ENCODE peak calls at places on chromosomes 1 and 21, in seven cellular contexts. Q, A, B, Z, J, Y and I are unnamed samples.

GRCh38 chr1:174877208-174877673 is 122.5 kb upstream of the CACYBP start:
- DNase-seq in B (peak; percentile 43), A (no peak), Y (no peak), Q (no peak), Z (peak; percentile 22), J (no peak), I (no peak)

GRCh38 chr21:28136687-28137086 is 856.0 kb downstream of the LTN1 start:
- DNase-seq in Q (no peak), Y (no peak), B (no peak), J (no peak), Z (no peak), A (no peak), I (no peak)

GRCh38 chr1:212641956-212642355 is 33.4 kb downstream of the ATF3 start:
- DNase-seq in Q (no peak), Y (no peak), J (no peak), B (no peak), A (no peak), Z (no peak), I (no peak)

GRCh38 chr1:59029366-59029765 is 245.5 kb upstream of the JUN start:
- DNase-seq in A (no peak), J (no peak), Z (no peak), Q (no peak), Y (no peak), B (no peak), I (no peak)

GRCh38 chr1:152141971-152142584 is 16.9 kb downstream of the RPTN start:
- DNase-seq in Z (peak; percentile 41), J (peak; percentile 45), B (peak; percentile 72), Y (peak; percentile 83), A (peak; percentile 38), Q (peak; percentile 82), I (peak; percentile 44)

GRCh38 chr1:38502772-38503171 is 356.8 kb downstream of the RRAGC start:
- DNase-seq in A (no peak), J (no peak), Q (no peak), Y (no peak), Z (no peak), B (no peak), I (no peak)

GRCh38 chr1:167878372-167879160 is 35.4 kb downstream of the ADCY10 start:
- DNase-seq in Z (no peak), A (no peak), B (no peak), Y (no peak), Q (no peak), J (peak; percentile 17), I (no peak)

GRCh38 chr1:29789221-29789909 is 553.0 kb downstream of the PTPRU start:
- DNase-seq in J (no peak), Q (no peak), Y (no peak), Z (no peak), A (no peak), B (no peak), I (no peak)

GRCh38 chr1:200290010-200290685 is 119.7 kb downstream of the ZNF281 start:
- DNase-seq in Z (no peak), J (peak; percentile 69), Y (no peak), Q (no peak), A (peak; percentile 51), B (no peak), I (no peak)

GRCh38 chr21:37936010-37936785 is 19.9 kb upstream of the KCNJ6 start:
- DNase-seq in J (no peak), A (no peak), B (no peak), Z (no peak), Y (no peak), Q (no peak), I (no peak)

GRCh38 chr1:116330342-116330652 is 42.7 kb upstream of the ATP1A1 start:
- DNase-seq in Z (no peak), A (no peak), Y (no peak), B (peak; percentile 63), J (no peak), Q (no peak), I (no peak)

GRCh38 chr1:1318777-1319645 is 5.4 kb downstream of the INTS11 start:
- DNase-seq in A (no peak), Q (no peak), Y (no peak), B (no peak), Z (no peak), J (no peak), I (no peak)

GRCh38 chr1:230502996-230503395 is 76.9 kb upstream of the PGBD5 start:
- DNase-seq in Q (no peak), Z (no peak), A (no peak), J (no peak), B (no peak), Y (no peak), I (no peak)

GRCh38 chr1:46582972-46583371 is 21.1 kb downstream of the MKNK1 start:
- DNase-seq in A (no peak), Q (no peak), Y (no peak), J (no peak), B (no peak), Z (peak; percentile 18), I (peak; percentile 57)

GRCh38 chr1:112803906-112804762 is 89.0 kb upstream of the PPM1J start:
- DNase-seq in B (peak; percentile 80), A (peak; percentile 65), Q (peak; percentile 12), J (peak; percentile 48), Y (no peak), Z (peak; percentile 79), I (peak; percentile 51)

GRCh38 chr1:11568687-11569086 is 85.5 kb downstream of the FBXO2 start:
- DNase-seq in J (no peak), Z (no peak), Y (no peak), B (no peak), A (no peak), Q (no peak), I (no peak)

GRCh38 chr21:29215709-29216108 is 83.0 kb upstream of the BACH1 start:
- DNase-seq in A (no peak), Q (no peak), Z (no peak), Y (no peak), J (no peak), B (no peak), I (no peak)

GRCh38 chr1:222546548-222547259 is 1.2 kb downstream of the HHIPL2 start:
- DNase-seq in Z (no peak), Y (peak; percentile 57), J (peak; percentile 29), B (no peak), A (peak; percentile 73), Q (no peak), I (peak; percentile 9)

GRCh38 chr1:79617777-79618176 is 611.2 kb upstream of the ADGRL4 start:
- DNase-seq in Q (no peak), Z (no peak), J (no peak), A (no peak), B (no peak), Y (no peak), I (no peak)

GRCh38 chr1:88741413-88741812 is 57.3 kb downstream of the PKN2 start:
- DNase-seq in B (no peak), Z (no peak), Y (no peak), Q (no peak), A (no peak), J (no peak), I (no peak)

GRCh38 chr1:97680894-97681293 is 239.9 kb downstream of the DPYD start:
- DNase-seq in B (no peak), J (no peak), Y (no peak), Z (no peak), Q (no peak), A (no peak), I (no peak)

GRCh38 chr21:32378956-32379355 is 13.9 kb downstream of the URB1 start:
- DNase-seq in Z (no peak), Y (no peak), A (no peak), J (no peak), B (no peak), Q (no peak), I (no peak)

GRCh38 chr1:180953791-180954721 is 41.4 kb downstream of the KIAA1614 start:
- DNase-seq in A (peak; percentile 40), Q (peak; percentile 25), Y (no peak), B (peak; percentile 66), Z (peak; percentile 79), J (peak; percentile 31), I (peak; percentile 55)

DNA sequence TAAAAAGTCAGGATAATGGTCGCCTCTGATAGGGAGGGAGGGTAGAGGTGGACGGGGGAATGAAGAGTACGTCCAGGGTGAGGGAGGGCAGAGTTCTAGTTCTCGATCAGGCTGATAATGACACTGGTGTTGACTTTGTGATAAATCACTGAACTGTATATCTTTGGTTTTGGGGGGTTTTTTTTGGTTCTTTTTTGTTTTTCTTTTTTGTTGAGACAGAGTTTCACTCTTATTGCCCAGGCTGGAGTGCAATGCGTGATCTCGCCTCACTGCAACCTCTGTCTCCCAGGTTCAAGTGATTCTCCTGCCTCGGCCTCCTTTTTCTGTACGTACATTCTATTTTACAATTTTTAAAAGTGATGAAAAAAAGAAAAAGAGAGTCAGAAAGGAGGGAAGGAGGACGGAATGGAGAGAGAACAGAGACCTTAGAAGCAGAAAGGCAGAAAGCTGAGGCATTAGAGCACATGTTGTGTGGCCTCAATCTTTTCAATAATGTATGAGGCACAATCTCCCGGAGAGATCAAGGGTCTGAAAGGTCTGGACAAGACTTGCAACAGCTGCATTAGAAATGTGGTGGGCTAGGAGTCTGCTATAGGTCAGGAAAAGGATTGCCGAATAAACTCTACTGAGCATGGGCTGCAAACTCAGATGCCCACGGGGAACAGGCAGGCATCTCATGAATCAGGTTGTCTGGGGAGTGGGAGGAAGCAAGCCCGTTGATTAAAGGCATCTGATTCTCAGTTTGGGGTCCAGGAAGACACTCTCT is 174.8 kb downstream of the TOMM20 start:
- DNase-seq in J (no peak), B (no peak), Z (no peak), A (no peak), Y (no peak), Q (no peak), I (no peak)
- TF ChIP-seq EP300 in J (no peak), B (no peak), Z (no peak), A (no peak), Y (no peak), Q (no peak), I (no peak)

GRCh38 chr1:203274603-203275381 is 30.5 kb upstream of the BTG2 start:
- DNase-seq in J (no peak), Z (no peak), B (no peak), Y (peak; percentile 95), Q (peak; percentile 89), A (no peak), I (no peak)
- TF ChIP-seq EP300 in J (no peak), Z (peak; percentile 94), B (peak; percentile 97), Y (peak; percentile 99), Q (peak; percentile 85), A (no peak), I (no peak)

GRCh38 chr1:9909222-9910046 is 635 bp downstream of the CTNNBIP1 start:
- DNase-seq in B (peak; percentile 34), Z (peak; percentile 34), Y (no peak), A (no peak), Q (no peak), J (no peak), I (no peak)

GRCh38 chr1:9908846-9909221 is 1.2 kb downstream of the CTNNBIP1 start:
- DNase-seq in A (no peak), B (no peak), Y (no peak), J (peak; percentile 49), Q (no peak), Z (no peak), I (no peak)

GRCh38 chr1:9912264-9912936 is 2.3 kb upstream of the CTNNBIP1 start:
- DNase-seq in Z (peak; percentile 10), Q (no peak), A (no peak), Y (no peak), B (no peak), J (peak; percentile 49), I (no peak)

GRCh38 chr1:9910080-9910424 is at the start of gene CTNNBIP1:
- DNase-seq in Z (no peak), Y (no peak), J (no peak), A (peak; percentile 62), B (no peak), Q (no peak), I (no peak)

GRCh38 chr1:9910425-9911178 is 533 bp upstream of the CTNNBIP1 start:
- DNase-seq in J (peak; percentile 96), Y (peak; percentile 100), Q (peak; percentile 100), A (peak; percentile 90), Z (peak; percentile 100), B (peak; percentile 100), I (peak; percentile 100)
- TF ChIP-seq EP300 in J (no peak), Y (no peak), Q (peak; percentile 24), A (no peak), Z (no peak), B (no peak), I (peak; percentile 43)

GRCh38 chr21:18142639-18143038 is 102.0 kb upstream of the CHODL start:
- DNase-seq in A (no peak), Q (no peak), Y (no peak), Z (no peak), J (no peak), B (no peak), I (no peak)
- TF ChIP-seq EP300 in A (no peak), Q (no peak), Y (no peak), Z (no peak), J (no peak), B (no peak), I (no peak)